ENCODE peak calls at places on chromosomes 1 and 21, in six cellular contexts. One of them, this sample, is unnamed.

GRCh38 chr21:41932576-41933258 is 21.1 kb downstream of the C2CD2 start:
- DNase-seq in mesenchymal stem cell: peak; percentile 82
- DNase-seq in H1: no peak
- DNase-seq in IMR-90: peak; percentile 56
- DNase-seq in neuronal stem cell: no peak
- DNase-seq in trophoblast cell: no peak
- DNase-seq in this sample: peak; percentile 45

GRCh38 chr1:115495111-115495510 is 146.7 kb upstream of the VANGL1 start:
- DNase-seq in H1: peak; percentile 19
- DNase-seq in IMR-90: no peak
- DNase-seq in neuronal stem cell: no peak
- DNase-seq in mesenchymal stem cell: no peak
- DNase-seq in trophoblast cell: no peak
- DNase-seq in this sample: no peak

GRCh38 chr1:147892216-147892615 is 10.4 kb upstream of the GJA8 start:
- DNase-seq in IMR-90: no peak
- DNase-seq in mesenchymal stem cell: no peak
- DNase-seq in trophoblast cell: no peak
- DNase-seq in neuronal stem cell: no peak
- DNase-seq in H1: no peak
- DNase-seq in this sample: peak; percentile 49

GRCh38 chr1:241612533-241613505 is 27.4 kb downstream of the CHML start:
- DNase-seq in mesenchymal stem cell: peak; percentile 94
- DNase-seq in IMR-90: peak; percentile 97
- DNase-seq in H1: no peak
- DNase-seq in neuronal stem cell: no peak
- DNase-seq in trophoblast cell: peak; percentile 45
- DNase-seq in this sample: peak; percentile 84

GRCh38 chr21:42063206-42063577 is 7.9 kb upstream of the UMODL1 start:
- DNase-seq in trophoblast cell: no peak
- DNase-seq in neuronal stem cell: no peak
- DNase-seq in IMR-90: no peak
- DNase-seq in H1: no peak
- DNase-seq in mesenchymal stem cell: no peak
- DNase-seq in this sample: no peak

GRCh38 chr21:25176637-25177412 is 430.5 kb downstream of the MRPL39 start:
- DNase-seq in neuronal stem cell: no peak
- DNase-seq in trophoblast cell: no peak
- DNase-seq in H1: no peak
- DNase-seq in IMR-90: peak; percentile 5
- DNase-seq in mesenchymal stem cell: no peak
- DNase-seq in this sample: no peak

GRCh38 chr1:224258351-224258750 is 71.6 kb downstream of the NVL start:
- DNase-seq in IMR-90: no peak
- DNase-seq in H1: no peak
- DNase-seq in trophoblast cell: no peak
- DNase-seq in mesenchymal stem cell: no peak
- DNase-seq in neuronal stem cell: no peak
- DNase-seq in this sample: no peak

GRCh38 chr1:204891860-204892259 is 21.2 kb downstream of the NFASC start:
- DNase-seq in mesenchymal stem cell: no peak
- DNase-seq in neuronal stem cell: no peak
- DNase-seq in trophoblast cell: peak; percentile 56
- DNase-seq in H1: no peak
- DNase-seq in IMR-90: no peak
- DNase-seq in this sample: no peak

GRCh38 chr1:238399558-238399957 is 508.8 kb upstream of the ZP4 start:
- DNase-seq in neuronal stem cell: no peak
- DNase-seq in IMR-90: no peak
- DNase-seq in H1: no peak
- DNase-seq in trophoblast cell: no peak
- DNase-seq in mesenchymal stem cell: no peak
- DNase-seq in this sample: peak; percentile 33

GRCh38 chr1:47231314-47232186 is 475 bp downstream of the TAL1 start:
- DNase-seq in IMR-90: peak; percentile 33
- DNase-seq in H1: peak; percentile 58
- DNase-seq in neuronal stem cell: no peak
- DNase-seq in trophoblast cell: no peak
- DNase-seq in mesenchymal stem cell: peak; percentile 70
- DNase-seq in this sample: peak; percentile 46

DNA sequence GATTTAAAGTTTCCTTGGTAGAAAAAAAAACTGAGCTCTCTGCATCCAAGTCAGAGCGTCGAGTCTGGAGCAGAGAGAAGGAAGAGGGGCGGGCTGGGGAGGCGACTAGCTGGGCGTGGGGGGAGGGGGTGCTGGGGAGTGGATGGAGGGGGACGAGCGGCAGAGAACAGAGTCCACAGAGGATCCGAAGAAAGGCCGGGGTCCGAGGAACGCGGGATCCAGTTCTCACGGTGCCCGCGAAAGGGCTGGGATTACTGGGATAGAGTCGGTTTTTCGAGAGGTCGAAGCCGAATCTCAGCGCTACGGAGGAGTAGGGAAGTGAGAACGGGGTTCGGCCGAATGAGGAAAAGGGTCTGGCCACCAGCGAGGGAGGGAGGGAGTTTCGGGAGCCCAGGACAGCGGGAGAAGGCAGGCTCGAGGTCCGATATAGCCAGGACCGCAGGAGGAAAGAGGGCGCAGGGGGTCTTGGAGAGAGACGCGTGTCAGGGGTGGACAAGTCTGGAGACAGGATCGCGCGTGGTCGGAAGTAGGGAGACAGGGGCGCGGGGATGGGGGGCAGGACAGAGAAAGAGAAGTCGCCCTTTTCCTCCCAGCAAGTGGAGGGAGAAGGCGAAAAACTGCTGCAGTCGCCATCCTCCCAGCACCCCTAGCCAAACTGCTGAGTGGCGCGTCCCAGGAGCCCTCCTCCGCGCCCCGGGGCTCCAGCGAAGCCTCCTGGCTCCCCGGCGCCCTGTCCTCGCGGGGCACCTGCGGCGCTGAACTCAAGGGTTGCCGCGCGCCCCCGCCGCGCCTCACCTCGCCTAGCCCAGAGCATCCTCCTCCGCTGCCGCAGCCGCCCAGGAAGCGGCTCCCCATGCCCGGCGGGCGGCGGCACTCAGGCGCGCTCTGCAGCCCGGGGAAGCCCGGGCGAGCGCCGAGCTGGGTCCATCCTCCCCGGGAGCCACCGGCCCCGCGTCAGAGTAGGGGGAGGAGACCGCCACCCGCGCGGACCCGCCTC is at the start of gene DAB1:
- DNase-seq in IMR-90: peak; percentile 11
- DNase-seq in trophoblast cell: no peak
- DNase-seq in neuronal stem cell: peak; percentile 54
- DNase-seq in mesenchymal stem cell: peak; percentile 24
- DNase-seq in H1: peak; percentile 70
- DNase-seq in this sample: peak; percentile 82
- H3K4me3 ChIP-seq in IMR-90: peak within 1 kb of the TSS; percentile 54
- H3K4me3 ChIP-seq in trophoblast cell: peak within 1 kb of the TSS; percentile 57
- H3K4me3 ChIP-seq in neuronal stem cell: peak within 1 kb of the TSS; percentile 62
- H3K4me3 ChIP-seq in mesenchymal stem cell: peak within 1 kb of the TSS; percentile 84
- H3K4me3 ChIP-seq in H1: peak within 1 kb of the TSS; percentile 77
- H3K4me3 ChIP-seq in this sample: peak within 1 kb of the TSS; percentile 83

DNA sequence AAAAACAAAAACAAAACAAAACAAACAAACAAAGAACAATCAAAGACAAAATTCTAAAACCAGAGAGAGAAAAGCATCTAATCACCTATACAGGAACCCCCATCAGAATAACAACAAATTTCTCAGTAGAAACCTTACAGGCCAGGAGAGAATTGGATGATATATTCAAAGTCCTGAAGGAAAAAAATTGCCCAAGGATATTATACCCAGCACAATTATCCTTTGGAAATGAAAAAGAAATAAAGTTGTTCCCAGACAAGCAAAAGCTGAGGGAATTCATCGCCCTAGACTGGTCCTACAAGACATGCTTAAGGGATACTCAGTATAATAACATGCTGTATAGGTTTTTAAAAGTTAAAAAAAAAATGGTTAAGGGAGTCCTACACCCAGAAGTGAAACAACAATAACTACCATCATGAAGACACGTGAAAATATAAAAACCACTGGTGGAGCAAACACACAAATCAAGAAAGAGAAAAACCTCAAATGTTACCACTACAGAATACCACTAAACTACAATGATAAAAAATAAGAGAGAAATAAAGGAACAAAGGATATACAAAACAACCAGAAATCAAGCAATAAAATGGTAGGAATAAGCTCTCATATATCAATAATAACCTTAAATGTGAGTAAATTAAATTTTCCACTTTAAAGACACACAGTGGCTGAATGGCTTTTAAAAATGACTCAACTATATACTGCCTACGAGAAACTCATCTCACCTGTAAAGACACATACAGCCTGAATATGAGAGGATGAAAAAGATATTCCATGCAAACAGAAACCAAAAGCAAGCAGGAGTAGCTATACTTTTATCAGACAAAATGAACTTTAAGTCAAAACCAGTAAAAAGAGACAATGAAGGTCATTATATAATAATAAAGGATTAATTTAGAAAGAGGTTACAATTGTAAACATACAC is 121.9 kb downstream of the ACBD6 start:
- DNase-seq in neuronal stem cell: no peak
- DNase-seq in IMR-90: no peak
- DNase-seq in mesenchymal stem cell: no peak
- DNase-seq in trophoblast cell: no peak
- DNase-seq in H1: no peak
- DNase-seq in this sample: no peak
- H3K23ac ChIP-seq in neuronal stem cell: no peak overlapping the region
- H3K23ac ChIP-seq in IMR-90: no peak overlapping the region
- H3K23ac ChIP-seq in mesenchymal stem cell: no peak overlapping the region
- H3K23ac ChIP-seq in trophoblast cell: no peak overlapping the region
- H3K23ac ChIP-seq in H1: no peak overlapping the region
- H3K23ac ChIP-seq in this sample: no peak overlapping the region

GRCh38 chr1:1630965-1631792 is 794 bp upstream of the MMP23B start:
- DNase-seq in H1: peak; percentile 70
- DNase-seq in IMR-90: no peak
- DNase-seq in neuronal stem cell: no peak
- DNase-seq in mesenchymal stem cell: peak; percentile 37
- DNase-seq in trophoblast cell: no peak
- DNase-seq in this sample: peak; percentile 46
- H3K4me3 ChIP-seq in H1: peak overlapping the region; percentile 19
- H3K4me3 ChIP-seq in IMR-90: no peak overlapping the region
- H3K4me3 ChIP-seq in neuronal stem cell: no peak overlapping the region
- H3K4me3 ChIP-seq in mesenchymal stem cell: no peak overlapping the region
- H3K4me3 ChIP-seq in trophoblast cell: no peak overlapping the region
- H3K4me3 ChIP-seq in this sample: no peak overlapping the region

GRCh38 chr1:161159087-161159914 is at the start of gene USP21:
- DNase-seq in IMR-90: peak; percentile 84
- DNase-seq in neuronal stem cell: peak; percentile 92
- DNase-seq in mesenchymal stem cell: peak; percentile 92
- DNase-seq in H1: peak; percentile 97
- DNase-seq in trophoblast cell: peak; percentile 88
- DNase-seq in this sample: peak; percentile 96

GRCh38 chr1:161158316-161159016 is 834 bp upstream of the USP21 start:
- DNase-seq in trophoblast cell: no peak
- DNase-seq in IMR-90: no peak
- DNase-seq in mesenchymal stem cell: no peak
- DNase-seq in neuronal stem cell: no peak
- DNase-seq in H1: no peak
- DNase-seq in this sample: no peak

GRCh38 chr1:161157867-161158266 is 1.4 kb upstream of the USP21 start:
- DNase-seq in mesenchymal stem cell: no peak
- DNase-seq in trophoblast cell: no peak
- DNase-seq in IMR-90: no peak
- DNase-seq in neuronal stem cell: no peak
- DNase-seq in H1: no peak
- DNase-seq in this sample: no peak

GRCh38 chr1:161153682-161154337 is at the start of gene UFC1:
- DNase-seq in IMR-90: peak; percentile 92
- DNase-seq in trophoblast cell: peak; percentile 91
- DNase-seq in H1: peak; percentile 80
- DNase-seq in mesenchymal stem cell: peak; percentile 95
- DNase-seq in neuronal stem cell: peak; percentile 73
- DNase-seq in this sample: peak; percentile 95
- H3K23ac ChIP-seq in IMR-90: peak within 1 kb of the TSS; percentile 99
- H3K23ac ChIP-seq in trophoblast cell: no peak within 1 kb of the TSS
- H3K23ac ChIP-seq in H1: no peak within 1 kb of the TSS
- H3K23ac ChIP-seq in mesenchymal stem cell: peak within 1 kb of the TSS; percentile 60
- H3K23ac ChIP-seq in neuronal stem cell: no peak within 1 kb of the TSS
- H3K23ac ChIP-seq in this sample: no peak within 1 kb of the TSS

DNA sequence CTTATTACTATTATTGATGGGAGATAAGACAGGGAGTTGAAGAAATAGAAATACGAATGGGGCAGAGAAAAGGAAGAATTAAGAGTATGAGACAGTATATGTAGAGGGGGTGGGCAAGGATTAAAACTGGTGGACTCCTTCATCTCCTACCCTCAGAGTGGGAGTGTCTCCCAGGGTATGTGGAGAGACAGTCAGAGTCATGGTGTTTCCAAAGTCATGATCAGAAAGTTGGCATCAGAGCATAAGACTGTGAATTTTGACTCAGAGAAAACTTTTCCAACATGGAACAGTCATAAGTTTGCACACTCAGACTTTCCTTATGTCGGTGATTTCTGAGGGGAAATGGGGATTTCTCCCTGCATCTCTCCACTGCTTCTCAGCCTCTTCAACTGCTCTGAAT is 2.4 kb downstream of the CD84 start:
- DNase-seq in H1: no peak
- DNase-seq in IMR-90: no peak
- DNase-seq in trophoblast cell: no peak
- DNase-seq in neuronal stem cell: no peak
- DNase-seq in mesenchymal stem cell: no peak
- DNase-seq in this sample: no peak
- H3K4me3 ChIP-seq in H1: no peak overlapping the region
- H3K4me3 ChIP-seq in IMR-90: no peak overlapping the region
- H3K4me3 ChIP-seq in trophoblast cell: no peak overlapping the region
- H3K4me3 ChIP-seq in neuronal stem cell: no peak overlapping the region
- H3K4me3 ChIP-seq in mesenchymal stem cell: no peak overlapping the region
- H3K4me3 ChIP-seq in this sample: no peak overlapping the region

DNA sequence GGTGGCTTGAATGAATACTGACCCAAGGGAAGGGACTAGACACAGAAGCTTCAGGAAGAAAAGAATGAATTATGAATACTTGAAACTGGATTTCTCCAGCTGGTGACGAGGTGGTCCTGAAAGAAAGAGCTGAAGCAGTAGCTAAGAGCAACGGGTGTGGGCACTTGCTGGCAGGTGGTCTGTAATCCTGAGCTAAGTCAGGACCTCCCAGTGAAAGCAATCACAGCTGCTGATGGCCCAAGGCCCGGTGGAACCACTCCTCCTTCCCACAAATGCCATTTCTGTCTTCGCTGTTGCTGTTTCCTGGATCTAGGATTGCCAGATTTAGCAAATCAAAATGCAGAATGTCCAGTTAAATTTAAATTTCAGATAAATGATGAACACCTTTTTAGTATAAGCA is 47.0 kb downstream of the NEK2 start:
- DNase-seq in trophoblast cell: no peak
- DNase-seq in mesenchymal stem cell: no peak
- DNase-seq in neuronal stem cell: no peak
- DNase-seq in H1: no peak
- DNase-seq in IMR-90: no peak
- DNase-seq in this sample: no peak
- H3K23ac ChIP-seq in trophoblast cell: no peak overlapping the region
- H3K23ac ChIP-seq in mesenchymal stem cell: no peak overlapping the region
- H3K23ac ChIP-seq in neuronal stem cell: no peak overlapping the region
- H3K23ac ChIP-seq in H1: no peak overlapping the region
- H3K23ac ChIP-seq in IMR-90: no peak overlapping the region
- H3K23ac ChIP-seq in this sample: no peak overlapping the region

DNA sequence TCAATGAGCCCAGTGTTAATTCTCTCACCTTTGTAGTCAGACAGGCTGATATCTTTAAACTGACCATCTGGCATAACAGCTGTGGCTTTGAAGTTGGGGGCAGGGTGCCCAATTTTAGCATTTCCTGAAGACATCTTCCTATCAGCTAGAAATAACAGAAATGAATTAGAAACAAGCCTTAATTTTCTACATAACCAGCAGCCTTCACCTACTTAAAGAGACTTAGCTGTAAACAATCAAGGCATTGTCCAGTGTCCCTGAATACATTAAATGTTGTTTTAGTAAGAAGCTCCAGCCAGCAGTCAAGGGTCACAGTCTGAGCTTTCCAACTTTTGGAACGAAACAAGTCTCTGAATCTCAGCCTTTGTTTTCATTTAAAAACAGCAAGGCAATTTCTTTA is 2.8 kb downstream of the PRDX1 start:
- DNase-seq in IMR-90: no peak
- DNase-seq in neuronal stem cell: no peak
- DNase-seq in mesenchymal stem cell: no peak
- DNase-seq in H1: no peak
- DNase-seq in trophoblast cell: no peak
- DNase-seq in this sample: no peak
- H3K4me3 ChIP-seq in IMR-90: no peak overlapping the region
- H3K4me3 ChIP-seq in neuronal stem cell: no peak overlapping the region
- H3K4me3 ChIP-seq in mesenchymal stem cell: peak overlapping the region; percentile 97
- H3K4me3 ChIP-seq in H1: no peak overlapping the region
- H3K4me3 ChIP-seq in trophoblast cell: no peak overlapping the region
- H3K4me3 ChIP-seq in this sample: no peak overlapping the region